ENCODE peak calls at places on chromosomes 7 and 10, in six cellular contexts. N is naive B cell, E is lung, R is hepatic stellate cell, P is head of caudate nucleus, T is RCC 7860. U is an unnamed sample.

GRCh38 chr7:158407581-158408331 is 179.9 kb downstream of the PTPRN2 start:
- DNase-seq in E (no peak), P (no peak), N (no peak), T (peak), R (peak), U (no peak)

GRCh38 chr10:119296703-119297102 is 89.3 kb downstream of the GRK5 start:
- DNase-seq in N (no peak), T (peak), R (no peak), P (no peak), E (no peak), U (peak)

GRCh38 chr10:15625261-15625660 is 94.5 kb downstream of the ITGA8 start:
- DNase-seq in E (no peak), P (no peak), N (no peak), R (no peak), T (no peak), U (no peak)

GRCh38 chr7:88269606-88270005 is 37.1 kb downstream of the STEAP4 start:
- DNase-seq in E (no peak), N (no peak), P (no peak), R (no peak), T (no peak), U (no peak)

GRCh38 chr7:95481768-95482167 is 4.0 kb upstream of the ASB4 start:
- DNase-seq in E (no peak), N (no peak), P (no peak), R (no peak), T (no peak), U (no peak)

GRCh38 chr10:7593905-7594304 is 72.9 kb downstream of the ITIH5 start:
- DNase-seq in N (no peak), T (no peak), R (no peak), P (no peak), E (no peak), U (no peak)

GRCh38 chr7:4052126-4052525 is 630.0 kb upstream of the FOXK1 start:
- DNase-seq in N (no peak), R (no peak), T (no peak), P (no peak), E (peak), U (no peak)

GRCh38 chr7:134996097-134996550 is 9.8 kb downstream of the AGBL3 start:
- DNase-seq in R (no peak), P (no peak), N (no peak), T (no peak), E (no peak), U (no peak)

GRCh38 chr10:125172694-125173093 is 12.3 kb upstream of the CTBP2 start:
- DNase-seq in T (no peak), E (no peak), R (no peak), N (no peak), P (no peak), U (no peak)

GRCh38 chr10:93921338-93921737 is 27.6 kb downstream of the SLC35G1 start:
- DNase-seq in R (no peak), T (no peak), P (no peak), N (no peak), E (no peak), U (peak)

GRCh38 chr10:26890956-26891355 is 30.2 kb upstream of the ABI1 start:
- DNase-seq in T (no peak), N (no peak), R (peak), E (peak), P (peak), U (peak)

GRCh38 chr7:69232445-69233376 is 365.6 kb upstream of the AUTS2 start:
- DNase-seq in T (no peak), P (no peak), N (no peak), R (no peak), E (no peak), U (no peak)

GRCh38 chr7:158782638-158783490 is 46.4 kb downstream of the ESYT2 start:
- DNase-seq in T (no peak), P (no peak), R (peak), E (peak), N (no peak), U (no peak)

GRCh38 chr7:105429746-105430612 is 41.3 kb upstream of the SRPK2 start:
- DNase-seq in T (peak), R (no peak), N (peak), P (peak), E (peak), U (no peak)

GRCh38 chr7:129630341-129630740 is 18.8 kb downstream of the NRF1 start:
- DNase-seq in P (no peak), N (no peak), E (no peak), T (no peak), R (no peak), U (no peak)

GRCh38 chr10:102208311-102209035 is 17.6 kb upstream of the ELOVL3 start:
- DNase-seq in E (no peak), N (no peak), P (no peak), T (no peak), R (peak), U (no peak)

GRCh38 chr7:137928626-137929025 is 73.3 kb downstream of the CREB3L2 start:
- DNase-seq in P (no peak), E (no peak), N (no peak), R (no peak), T (peak), U (no peak)

GRCh38 chr7:6160191-6160623 is 112.2 kb downstream of the CYTH3 start:
- DNase-seq in R (peak), P (peak), E (peak), N (no peak), T (no peak), U (no peak)

GRCh38 chr7:5354460-5355279 is 69.0 kb downstream of the TNRC18 start:
- DNase-seq in T (no peak), R (peak), N (no peak), E (no peak), P (peak), U (peak)

GRCh38 chr10:29501692-29502091 is 133.1 kb downstream of the SVIL start:
- DNase-seq in P (no peak), E (no peak), N (no peak), T (peak), R (peak), U (no peak)

GRCh38 chr10:122301055-122301810 is 30.1 kb downstream of the BTBD16 start:
- DNase-seq in T (peak), E (peak), P (no peak), R (no peak), N (no peak), U (no peak)

GRCh38 chr7:134891262-134892001 is 94.9 kb upstream of the AGBL3 start:
- DNase-seq in N (no peak), P (peak), E (peak), R (peak), T (peak), U (peak)

GRCh38 chr10:24208661-24209420 is at the start of gene KIAA1217:
- DNase-seq in R (peak), T (peak), P (no peak), N (no peak), E (peak), U (peak)

GRCh38 chr10:11209810-11210141 is 192.1 kb downstream of the CELF2 start:
- DNase-seq in R (no peak), T (no peak), N (no peak), P (no peak), E (no peak), U (no peak)

GRCh38 chr10:132232981-132233380 is 46.2 kb downstream of the DPYSL4 start:
- DNase-seq in T (no peak), N (no peak), R (no peak), E (no peak), P (no peak), U (no peak)